ENCODE peak calls at places on chromosome 13, in seven cellular contexts. P is stimulated activated CD4-positive, alpha-beta T cell treated with anti-CD3 and anti-CD28 coated beads, Interleukin-1b, Interleukin-23, amount 100 ng/mL, for 4 hours; I is heart right ventricle; G is memory B cell; B is GM12892; E is kidney tubule cell; W is activated CD8-positive, alpha-beta memory T cell treated with anti-CD3 and anti-CD28 coated beads for 1 hour. C is an unnamed sample.
A peak's percentile ranks its signal among the peaks of the same experiment; 100 is the strongest.

GRCh38 chr13:110525328-110526319 is 35.9 kb downstream of the RAB20 start:
- DNase-seq in B (peak; percentile 48), I (peak; percentile 51), W (no peak), P (no peak), E (peak; percentile 88), G (peak; percentile 18), C (no peak)

GRCh38 chr13:106117035-106117434 is 418.4 kb downstream of the EFNB2 start:
- DNase-seq in P (no peak), I (no peak), G (no peak), W (no peak), B (no peak), E (no peak), C (peak; percentile 60)

GRCh38 chr13:30892966-30893365 is 13.1 kb upstream of the MEDAG start:
- DNase-seq in E (peak; percentile 26), P (no peak), I (peak; percentile 57), B (no peak), W (no peak), G (no peak), C (peak; percentile 23)

GRCh38 chr13:32048816-32049215 is 17.2 kb downstream of the FRY start:
- DNase-seq in P (no peak), B (no peak), G (no peak), I (no peak), W (no peak), E (peak; percentile 62), C (no peak)

GRCh38 chr13:83995930-83996329 is 113.7 kb upstream of the SLITRK1 start:
- DNase-seq in P (no peak), W (no peak), G (no peak), I (no peak), E (no peak), B (no peak), C (no peak)

GRCh38 chr13:94329277-94329676 is 150.2 kb downstream of the DCT start:
- DNase-seq in B (no peak), P (no peak), I (no peak), W (no peak), G (no peak), E (no peak), C (no peak)

GRCh38 chr13:60755380-60756163 is 358.6 kb downstream of the TDRD3 start:
- DNase-seq in B (no peak), W (no peak), P (no peak), I (no peak), G (no peak), E (no peak), C (peak; percentile 56)

GRCh38 chr13:21322304-21322965 is 136.7 kb downstream of the ZDHHC20 start:
- DNase-seq in I (no peak), E (no peak), P (no peak), W (no peak), B (no peak), G (no peak), C (no peak)

GRCh38 chr13:94433055-94433947 is 46.2 kb downstream of the DCT start:
- DNase-seq in W (no peak), G (peak; percentile 10), B (no peak), I (peak; percentile 19), E (peak; percentile 5), P (no peak), C (peak; percentile 34)

GRCh38 chr13:47100214-47100853 is 203.5 kb upstream of the HTR2A start:
- DNase-seq in B (no peak), E (no peak), W (no peak), G (no peak), P (no peak), I (no peak), C (no peak)

GRCh38 chr13:113551081-113552000 is 33.2 kb upstream of the TFDP1 start:
- DNase-seq in W (no peak), P (no peak), E (no peak), G (no peak), I (no peak), B (no peak), C (no peak)

C was measured in epithelial cell of esophagus.